ENCODE peak calls at places on chromosomes 3 and 15, in nine cellular contexts. One of them, this sample, is unnamed.

GRCh38 chr15:100730655-100731240 is 128.4 kb downstream of the ASB7 start:
- DNase-seq in cardiac fibroblast: no peak
- DNase-seq in endothelial cell: no peak
- DNase-seq in uterus: no peak
- DNase-seq in pancreas: no peak
- DNase-seq in omental fat pad: no peak
- DNase-seq in GM12865: no peak
- DNase-seq in glutamatergic neuron: no peak
- DNase-seq in AG09309: no peak
- DNase-seq in this sample: no peak

GRCh38 chr3:56732109-56732508 is 49.0 kb upstream of the TASOR start:
- DNase-seq in cardiac fibroblast: no peak
- DNase-seq in endothelial cell: no peak
- DNase-seq in uterus: no peak
- DNase-seq in pancreas: no peak
- DNase-seq in omental fat pad: no peak
- DNase-seq in GM12865: no peak
- DNase-seq in glutamatergic neuron: no peak
- DNase-seq in AG09309: no peak
- DNase-seq in this sample: no peak

GRCh38 chr3:120018299-120018698 is 75.9 kb downstream of the GSK3B start:
- DNase-seq in cardiac fibroblast: no peak
- DNase-seq in endothelial cell: no peak
- DNase-seq in uterus: no peak
- DNase-seq in pancreas: no peak
- DNase-seq in omental fat pad: no peak
- DNase-seq in GM12865: no peak
- DNase-seq in glutamatergic neuron: no peak
- DNase-seq in AG09309: no peak
- DNase-seq in this sample: no peak

GRCh38 chr3:176933704-176934103 is 263.6 kb downstream of the TBL1XR1 start:
- DNase-seq in cardiac fibroblast: no peak
- DNase-seq in endothelial cell: no peak
- DNase-seq in uterus: no peak
- DNase-seq in pancreas: no peak
- DNase-seq in omental fat pad: no peak
- DNase-seq in GM12865: no peak
- DNase-seq in glutamatergic neuron: no peak
- DNase-seq in AG09309: no peak
- DNase-seq in this sample: no peak

GRCh38 chr15:69857686-69858391 is 239.9 kb downstream of the TLE3 start:
- DNase-seq in cardiac fibroblast: no peak
- DNase-seq in endothelial cell: no peak
- DNase-seq in uterus: no peak
- DNase-seq in pancreas: no peak
- DNase-seq in omental fat pad: no peak
- DNase-seq in GM12865: no peak
- DNase-seq in glutamatergic neuron: peak
- DNase-seq in AG09309: no peak
- DNase-seq in this sample: no peak

GRCh38 chr15:101657968-101658784 is 6.0 kb upstream of the TM2D3 start:
- DNase-seq in cardiac fibroblast: no peak
- DNase-seq in endothelial cell: no peak
- DNase-seq in uterus: no peak
- DNase-seq in pancreas: no peak
- DNase-seq in omental fat pad: no peak
- DNase-seq in GM12865: no peak
- DNase-seq in glutamatergic neuron: no peak
- DNase-seq in AG09309: no peak
- DNase-seq in this sample: no peak

GRCh38 chr3:15391007-15391406 is 36.3 kb downstream of the METTL6 start:
- DNase-seq in cardiac fibroblast: no peak
- DNase-seq in endothelial cell: no peak
- DNase-seq in uterus: no peak
- DNase-seq in pancreas: no peak
- DNase-seq in omental fat pad: no peak
- DNase-seq in GM12865: no peak
- DNase-seq in glutamatergic neuron: no peak
- DNase-seq in AG09309: no peak
- DNase-seq in this sample: no peak

GRCh38 chr15:101498731-101499480 is 9.4 kb upstream of the PCSK6 start:
- DNase-seq in cardiac fibroblast: no peak
- DNase-seq in endothelial cell: no peak
- DNase-seq in uterus: no peak
- DNase-seq in pancreas: no peak
- DNase-seq in omental fat pad: no peak
- DNase-seq in GM12865: no peak
- DNase-seq in glutamatergic neuron: no peak
- DNase-seq in AG09309: no peak
- DNase-seq in this sample: no peak

GRCh38 chr3:107450254-107450653 is 72.5 kb upstream of the BBX start:
- DNase-seq in cardiac fibroblast: no peak
- DNase-seq in endothelial cell: no peak
- DNase-seq in uterus: no peak
- DNase-seq in pancreas: no peak
- DNase-seq in omental fat pad: no peak
- DNase-seq in GM12865: no peak
- DNase-seq in glutamatergic neuron: no peak
- DNase-seq in AG09309: no peak
- DNase-seq in this sample: no peak

GRCh38 chr3:31011383-31011782 is 116.9 kb upstream of the GADL1 start:
- DNase-seq in cardiac fibroblast: no peak
- DNase-seq in endothelial cell: no peak
- DNase-seq in uterus: no peak
- DNase-seq in pancreas: no peak
- DNase-seq in omental fat pad: no peak
- DNase-seq in GM12865: no peak
- DNase-seq in glutamatergic neuron: no peak
- DNase-seq in AG09309: no peak
- DNase-seq in this sample: no peak

GRCh38 chr15:57565326-57565725 is 26.4 kb upstream of the MYZAP start:
- DNase-seq in cardiac fibroblast: no peak
- DNase-seq in endothelial cell: no peak
- DNase-seq in uterus: no peak
- DNase-seq in pancreas: no peak
- DNase-seq in omental fat pad: no peak
- DNase-seq in GM12865: peak
- DNase-seq in glutamatergic neuron: no peak
- DNase-seq in AG09309: no peak
- DNase-seq in this sample: no peak

GRCh38 chr3:187013080-187013838 is 82.9 kb downstream of the ST6GAL1 start:
- DNase-seq in cardiac fibroblast: peak
- DNase-seq in endothelial cell: no peak
- DNase-seq in uterus: no peak
- DNase-seq in pancreas: no peak
- DNase-seq in omental fat pad: no peak
- DNase-seq in GM12865: no peak
- DNase-seq in glutamatergic neuron: no peak
- DNase-seq in AG09309: no peak
- DNase-seq in this sample: no peak

GRCh38 chr3:65856907-65857306 is 181.8 kb downstream of the MAGI1 start:
- DNase-seq in cardiac fibroblast: peak
- DNase-seq in endothelial cell: no peak
- DNase-seq in uterus: no peak
- DNase-seq in pancreas: no peak
- DNase-seq in omental fat pad: no peak
- DNase-seq in GM12865: no peak
- DNase-seq in glutamatergic neuron: no peak
- DNase-seq in AG09309: no peak
- DNase-seq in this sample: no peak

GRCh38 chr3:65857327-65857726 is 181.4 kb downstream of the MAGI1 start:
- DNase-seq in cardiac fibroblast: no peak
- DNase-seq in endothelial cell: no peak
- DNase-seq in uterus: no peak
- DNase-seq in pancreas: no peak
- DNase-seq in omental fat pad: no peak
- DNase-seq in GM12865: no peak
- DNase-seq in glutamatergic neuron: no peak
- DNase-seq in AG09309: no peak
- DNase-seq in this sample: no peak

GRCh38 chr3:65861718-65862117 is 177.0 kb downstream of the MAGI1 start:
- DNase-seq in cardiac fibroblast: no peak
- DNase-seq in endothelial cell: no peak
- DNase-seq in uterus: no peak
- DNase-seq in pancreas: no peak
- DNase-seq in omental fat pad: no peak
- DNase-seq in GM12865: no peak
- DNase-seq in glutamatergic neuron: no peak
- DNase-seq in AG09309: no peak
- DNase-seq in this sample: no peak

GRCh38 chr3:65855370-65856100 is 183.2 kb downstream of the MAGI1 start:
- DNase-seq in cardiac fibroblast: peak
- DNase-seq in endothelial cell: no peak
- DNase-seq in uterus: no peak
- DNase-seq in pancreas: no peak
- DNase-seq in omental fat pad: no peak
- DNase-seq in GM12865: no peak
- DNase-seq in glutamatergic neuron: no peak
- DNase-seq in AG09309: peak
- DNase-seq in this sample: no peak

GRCh38 chr3:65858749-65859148 is 180.0 kb downstream of the MAGI1 start:
- DNase-seq in cardiac fibroblast: no peak
- DNase-seq in endothelial cell: no peak
- DNase-seq in uterus: no peak
- DNase-seq in pancreas: no peak
- DNase-seq in omental fat pad: no peak
- DNase-seq in GM12865: no peak
- DNase-seq in glutamatergic neuron: no peak
- DNase-seq in AG09309: no peak
- DNase-seq in this sample: no peak
- TF ChIP-seq CTCF in cardiac fibroblast: no peak
- TF ChIP-seq CTCF in endothelial cell: no peak
- TF ChIP-seq CTCF in uterus: no peak
- TF ChIP-seq CTCF in pancreas: no peak
- TF ChIP-seq CTCF in omental fat pad: no peak
- TF ChIP-seq CTCF in GM12865: no peak
- TF ChIP-seq CTCF in glutamatergic neuron: no peak
- TF ChIP-seq CTCF in AG09309: no peak
- TF ChIP-seq CTCF in this sample: no peak

DNA sequence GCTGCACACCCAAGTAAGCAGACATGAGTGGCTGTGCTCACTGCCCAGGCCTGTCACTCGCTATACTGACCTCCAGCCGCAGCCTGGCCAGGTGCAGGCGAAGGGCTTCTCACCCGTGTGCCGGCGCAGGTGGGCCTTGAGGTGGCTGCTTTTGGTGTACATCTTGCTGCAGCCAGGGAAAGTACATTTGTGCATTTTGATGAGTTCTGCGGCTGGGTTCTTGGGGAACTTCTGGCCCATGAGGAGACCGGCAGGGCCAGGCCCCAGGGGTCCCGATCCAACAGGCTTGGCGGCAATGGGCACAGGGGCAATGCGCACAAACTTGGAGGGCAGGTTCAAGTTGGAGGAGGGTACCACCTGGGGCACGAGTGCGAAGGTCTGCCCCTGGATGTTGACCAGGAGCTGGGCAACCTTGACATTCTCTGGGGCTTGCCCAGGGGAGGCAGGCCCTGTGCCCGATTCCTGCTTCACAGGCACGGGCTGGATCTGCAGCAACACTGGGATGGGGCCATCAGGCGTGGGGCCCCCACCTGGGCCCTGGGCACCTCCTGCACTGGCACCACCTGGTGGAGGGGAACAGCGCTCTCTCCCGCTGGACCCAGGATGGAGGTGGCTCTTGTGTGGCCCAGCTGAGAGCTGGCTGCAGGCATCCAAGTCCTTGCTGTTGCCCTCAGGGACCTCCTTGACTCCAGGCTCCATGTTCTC is 5.3 kb downstream of the KLF15 start:
- DNase-seq in cardiac fibroblast: no peak
- DNase-seq in endothelial cell: no peak
- DNase-seq in uterus: peak
- DNase-seq in pancreas: peak
- DNase-seq in omental fat pad: no peak
- DNase-seq in GM12865: no peak
- DNase-seq in glutamatergic neuron: peak
- DNase-seq in AG09309: no peak
- DNase-seq in this sample: no peak
- TF ChIP-seq CTCF in cardiac fibroblast: no peak
- TF ChIP-seq CTCF in endothelial cell: no peak
- TF ChIP-seq CTCF in uterus: no peak
- TF ChIP-seq CTCF in pancreas: no peak
- TF ChIP-seq CTCF in omental fat pad: no peak
- TF ChIP-seq CTCF in GM12865: no peak
- TF ChIP-seq CTCF in glutamatergic neuron: no peak
- TF ChIP-seq CTCF in AG09309: peak
- TF ChIP-seq CTCF in this sample: no peak

GRCh38 chr15:96858693-96859092 is 528.2 kb downstream of the NR2F2 start:
- DNase-seq in cardiac fibroblast: no peak
- DNase-seq in endothelial cell: no peak
- DNase-seq in uterus: no peak
- DNase-seq in pancreas: no peak
- DNase-seq in omental fat pad: no peak
- DNase-seq in GM12865: no peak
- DNase-seq in glutamatergic neuron: no peak
- DNase-seq in AG09309: no peak
- DNase-seq in this sample: no peak

DNA sequence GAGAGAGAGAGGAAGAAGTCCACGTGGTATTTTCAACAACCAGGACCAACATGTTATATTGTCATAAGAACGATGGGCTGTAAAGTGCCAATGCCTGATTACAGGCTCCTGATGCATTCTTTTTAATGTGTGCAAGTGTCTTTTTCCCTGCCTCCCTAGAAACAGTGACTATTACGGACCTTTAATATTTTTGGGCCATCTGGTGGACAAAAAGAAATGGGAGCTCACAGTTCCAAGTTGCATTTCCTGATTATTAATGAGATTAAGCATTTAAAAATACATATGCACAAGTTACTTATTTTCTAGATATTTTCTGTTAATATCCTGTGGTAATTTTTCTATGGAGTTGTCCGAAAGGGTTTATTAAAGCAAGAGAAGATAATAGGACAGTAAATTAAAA is 530.2 kb downstream of the NR2F2 start:
- DNase-seq in cardiac fibroblast: no peak
- DNase-seq in endothelial cell: no peak
- DNase-seq in uterus: no peak
- DNase-seq in pancreas: no peak
- DNase-seq in omental fat pad: no peak
- DNase-seq in GM12865: no peak
- DNase-seq in glutamatergic neuron: no peak
- DNase-seq in AG09309: no peak
- DNase-seq in this sample: no peak
- TF ChIP-seq CTCF in cardiac fibroblast: peak
- TF ChIP-seq CTCF in endothelial cell: no peak
- TF ChIP-seq CTCF in uterus: no peak
- TF ChIP-seq CTCF in pancreas: no peak
- TF ChIP-seq CTCF in omental fat pad: no peak
- TF ChIP-seq CTCF in GM12865: no peak
- TF ChIP-seq CTCF in glutamatergic neuron: no peak
- TF ChIP-seq CTCF in AG09309: no peak
- TF ChIP-seq CTCF in this sample: no peak

DNA sequence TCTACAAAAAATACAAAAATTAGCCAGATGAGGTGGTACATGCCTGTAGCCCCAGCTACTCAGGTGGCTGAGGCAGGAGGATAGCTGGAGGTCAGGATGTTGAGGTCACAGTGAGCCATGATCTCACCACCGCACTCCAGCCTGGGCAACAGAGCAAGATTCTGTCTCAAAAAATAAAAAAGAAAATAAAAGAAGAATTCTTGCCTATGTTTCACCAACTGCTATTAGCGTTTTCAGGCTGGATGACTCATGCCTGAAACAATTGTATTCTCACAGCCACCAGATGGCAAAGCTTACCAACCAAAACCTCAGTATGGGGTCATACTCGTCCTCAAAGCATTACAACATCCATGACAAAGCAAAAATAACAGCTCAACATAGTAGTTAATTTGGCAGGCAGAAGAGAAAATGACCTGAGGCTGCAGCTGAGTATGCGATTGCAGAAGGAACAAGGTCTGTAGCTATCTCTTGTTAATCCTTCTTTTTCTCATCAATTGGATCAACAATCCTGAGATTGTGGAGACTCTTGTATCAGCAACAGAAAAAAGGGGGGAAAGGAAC is 52.2 kb downstream of the TP53BP1 start:
- DNase-seq in cardiac fibroblast: peak
- DNase-seq in endothelial cell: no peak
- DNase-seq in uterus: peak
- DNase-seq in pancreas: peak
- DNase-seq in omental fat pad: no peak
- DNase-seq in GM12865: peak
- DNase-seq in glutamatergic neuron: no peak
- DNase-seq in AG09309: peak
- DNase-seq in this sample: no peak
- TF ChIP-seq CTCF in cardiac fibroblast: peak
- TF ChIP-seq CTCF in endothelial cell: no peak
- TF ChIP-seq CTCF in uterus: peak
- TF ChIP-seq CTCF in pancreas: no peak
- TF ChIP-seq CTCF in omental fat pad: no peak
- TF ChIP-seq CTCF in GM12865: no peak
- TF ChIP-seq CTCF in glutamatergic neuron: no peak
- TF ChIP-seq CTCF in AG09309: peak
- TF ChIP-seq CTCF in this sample: no peak

This sample was measured in natural killer cell.